ENCODE peak calls at places on chromosomes 4 and X, in six cellular contexts. D is GM13977, B is neural crest cell, V is ovary, U is bronchial epithelial cell, Q is tibial artery. H is an unnamed sample.

GRCh38 chr4:54657556-54658313 is at the start of gene KIT:
- DNase-seq in D (peak; percentile 33), B (peak; percentile 76), V (peak; percentile 86), U (no peak), Q (peak; percentile 72), H (peak; percentile 36)

GRCh38 chr4:112448211-112448745 is 67.7 kb downstream of the NEUROG2 start:
- DNase-seq in D (no peak), B (no peak), V (no peak), U (peak; percentile 63), Q (no peak), H (no peak)

GRCh38 chr4:5717449-5718158 is 6.6 kb downstream of the EVC start:
- DNase-seq in D (no peak), B (no peak), V (no peak), U (no peak), Q (no peak), H (no peak)

GRCh38 chr4:10023806-10024205 is 2.5 kb upstream of the SLC2A9 start:
- DNase-seq in D (no peak), B (no peak), V (no peak), U (peak; percentile 72), Q (no peak), H (no peak)

GRCh38 chr4:163523791-163524365 is 29.4 kb downstream of the TMA16 start:
- DNase-seq in D (no peak), B (no peak), V (no peak), U (peak; percentile 20), Q (no peak), H (no peak)

GRCh38 chrX:73615022-73615421 is 52.0 kb downstream of the CHIC1 start:
- DNase-seq in D (no peak), B (no peak), V (no peak), U (no peak), Q (no peak), H (no peak)

GRCh38 chr4:186449954-186450353 is 105.4 kb downstream of the MTNR1A start:
- DNase-seq in D (no peak), B (no peak), V (no peak), U (no peak), Q (no peak), H (no peak)

GRCh38 chr4:30429813-30430466 is 290.2 kb upstream of the PCDH7 start:
- DNase-seq in D (no peak), B (no peak), V (no peak), U (peak; percentile 90), Q (no peak), H (no peak)

GRCh38 chr4:186192068-186192751 is 843 bp downstream of the CYP4V2 start:
- DNase-seq in D (peak; percentile 39), B (no peak), V (no peak), U (peak; percentile 33), Q (peak; percentile 78), H (peak; percentile 45)

GRCh38 chr4:106707776-106708603 is 328.1 kb downstream of the DKK2 start:
- DNase-seq in D (no peak), B (no peak), V (no peak), U (peak; percentile 34), Q (no peak), H (no peak)

GRCh38 chr4:26753642-26754041 is 107.0 kb upstream of the STIM2 start:
- DNase-seq in D (no peak), B (no peak), V (peak; percentile 38), U (peak; percentile 77), Q (no peak), H (no peak)

GRCh38 chr4:56243107-56243506 is 144.2 kb downstream of the AASDH start:
- DNase-seq in D (no peak), B (no peak), V (no peak), U (no peak), Q (no peak), H (no peak)

DNA sequence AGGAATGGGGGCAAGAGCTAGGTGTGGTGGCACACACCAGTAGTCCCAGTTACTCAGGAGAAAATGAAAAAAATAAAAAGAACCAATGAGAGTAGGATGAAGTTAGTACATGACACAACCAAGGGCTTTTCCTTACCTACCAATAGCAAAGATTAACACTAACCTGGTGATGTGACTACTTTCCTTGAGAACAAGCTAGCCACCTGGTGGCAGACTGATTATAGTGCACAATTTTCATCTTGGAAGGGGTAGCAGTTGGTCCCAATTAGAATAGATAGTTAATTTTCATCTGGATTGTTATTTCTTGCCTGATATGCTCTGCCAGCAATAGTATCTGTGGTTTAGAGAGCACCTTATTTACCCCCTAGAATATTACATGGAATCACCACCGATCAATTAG is 1216.8 kb upstream of the PABPC4L start:
- DNase-seq in D (peak; percentile 12), B (no peak), V (no peak), U (peak; percentile 7), Q (no peak), H (peak; percentile 6)
- TF ChIP-seq CTCF in D (peak; percentile 46), B (peak; percentile 52), V (no peak), U (peak; percentile 9), Q (no peak), H (peak; percentile 15)

DNA sequence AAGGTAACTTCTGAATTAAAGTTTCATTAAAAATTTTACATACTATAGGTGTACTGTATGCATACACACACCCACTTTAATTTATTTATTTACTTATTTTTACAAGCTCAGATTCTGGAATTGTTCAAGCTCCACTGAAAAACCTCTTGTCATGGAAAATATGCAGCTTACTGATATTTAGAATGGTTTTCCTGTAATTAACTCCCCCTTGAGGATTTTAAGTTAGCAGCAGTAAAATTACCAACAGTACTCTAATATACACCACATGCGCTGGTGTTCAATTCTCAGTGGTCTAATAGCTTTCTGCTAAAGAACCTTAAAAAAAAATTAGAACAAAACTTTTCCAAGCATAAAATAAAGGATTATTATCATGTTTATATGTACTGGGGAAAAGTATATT is 12.0 kb downstream of the MAB21L2 start:
- DNase-seq in D (no peak), B (no peak), V (no peak), U (no peak), Q (no peak), H (no peak)
- TF ChIP-seq CTCF in D (no peak), B (no peak), V (no peak), U (no peak), Q (peak; percentile 13), H (no peak)

DNA sequence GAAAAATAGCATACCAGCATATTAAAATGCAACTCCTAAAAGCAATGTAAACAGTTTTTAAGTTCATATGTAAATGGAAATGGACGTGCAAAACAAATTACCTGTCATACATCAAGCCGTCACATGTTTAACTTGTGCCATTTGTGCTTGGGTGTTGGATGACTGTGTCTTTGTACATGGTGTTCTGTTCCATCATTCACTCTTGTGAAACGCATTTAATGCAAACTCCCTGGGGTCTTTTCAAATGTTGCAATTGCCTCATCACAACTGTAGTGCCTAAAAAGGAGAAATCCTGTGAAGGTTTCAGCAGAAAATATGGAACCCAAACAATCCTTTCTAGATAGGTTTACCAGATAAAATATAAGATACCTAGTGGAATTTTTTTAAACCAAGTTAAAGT is 52.4 kb downstream of the PHOX2B start:
- DNase-seq in D (no peak), B (no peak), V (no peak), U (no peak), Q (no peak), H (no peak)
- TF ChIP-seq CTCF in D (no peak), B (no peak), V (no peak), U (no peak), Q (no peak), H (no peak)

GRCh38 chrX:12446342-12447075 is 308.2 kb downstream of the FRMPD4 start:
- DNase-seq in D (no peak), B (no peak), V (no peak), U (peak; percentile 81), Q (no peak), H (no peak)

GRCh38 chrX:12452268-12452667 is 314.0 kb downstream of the FRMPD4 start:
- DNase-seq in D (no peak), B (no peak), V (no peak), U (no peak), Q (no peak), H (no peak)

GRCh38 chrX:12443534-12444098 is 305.3 kb downstream of the FRMPD4 start:
- DNase-seq in D (peak; percentile 36), B (no peak), V (no peak), U (no peak), Q (no peak), H (no peak)

DNA sequence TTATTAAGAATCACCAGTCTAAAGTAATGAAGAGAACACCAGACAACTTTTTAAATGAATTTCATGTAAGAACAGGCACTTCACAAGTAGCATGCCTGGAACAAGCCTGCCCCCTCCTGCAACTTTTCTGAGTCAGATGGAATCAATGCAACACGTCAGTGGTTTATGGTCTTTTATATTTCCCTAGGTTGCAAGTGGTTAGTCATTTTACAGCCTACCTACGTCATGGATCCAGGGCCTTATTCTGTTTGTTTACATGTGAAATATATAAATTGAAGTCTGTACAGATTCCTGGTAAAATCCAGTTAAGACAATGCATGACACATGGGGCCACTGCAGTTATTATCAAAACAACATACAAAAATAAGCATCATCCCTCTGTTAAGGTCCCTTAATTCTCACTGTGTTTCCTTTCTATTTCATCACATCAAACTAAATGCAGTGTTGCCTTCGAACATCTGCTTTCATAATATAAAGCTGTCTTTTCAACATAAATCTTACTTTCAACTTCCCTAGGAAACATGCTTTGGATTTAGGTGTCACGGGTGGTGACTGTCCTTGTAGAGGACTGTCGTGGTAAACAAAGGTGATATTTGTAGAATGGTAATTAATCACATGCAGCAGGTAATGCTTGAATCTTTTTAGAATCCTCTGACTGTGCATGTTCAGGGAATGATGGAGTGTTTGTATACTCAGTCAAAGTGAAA is 309.3 kb downstream of the FRMPD4 start:
- DNase-seq in D (no peak), B (no peak), V (no peak), U (peak; percentile 90), Q (no peak), H (no peak)
- TF ChIP-seq CTCF in D (no peak), B (no peak), V (no peak), U (no peak), Q (no peak), H (no peak)

DNA sequence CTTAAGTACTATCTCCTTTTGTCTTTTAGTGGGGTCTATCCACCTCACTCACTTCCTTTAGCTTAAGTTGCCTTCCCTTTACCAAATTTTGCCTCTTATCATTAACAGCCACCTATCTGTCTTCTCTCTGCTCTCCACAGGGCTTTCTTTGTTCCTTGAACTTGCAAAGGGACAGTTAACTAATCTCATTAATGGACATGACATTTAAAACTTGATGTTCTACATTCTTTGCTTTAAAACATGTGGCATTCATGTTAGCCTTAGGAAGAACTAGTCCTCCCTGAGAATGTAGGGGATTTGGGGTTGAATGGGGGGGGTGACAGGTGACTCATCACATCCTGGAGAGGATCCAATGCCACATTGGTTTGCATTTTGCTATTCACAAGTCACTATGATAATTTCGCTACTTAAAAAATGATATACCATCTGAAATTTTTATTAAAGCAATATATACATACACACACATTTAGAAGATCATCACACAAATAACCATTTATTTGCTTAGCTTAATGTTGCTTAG is 41.0 kb upstream of the DMD start:
- DNase-seq in D (no peak), B (no peak), V (no peak), U (no peak), Q (no peak), H (no peak)
- TF ChIP-seq CTCF in D (no peak), B (no peak), V (no peak), U (no peak), Q (no peak), H (no peak)

H was measured in activated CD8-positive, alpha-beta T cell treated with anti-CD3 and anti-CD28 coated beads for 36 hours.